ENCODE peak calls at places on chromosome 1, in five cellular contexts. One of them, this sample, is unnamed.

GRCh38 chr1:20183876-20184275 is 2.0 kb upstream of the UBXN10 start:
- DNase-seq in OCI-LY7: no peak
- DNase-seq in AG09309: no peak
- DNase-seq in IMR-90: no peak
- DNase-seq in heart left ventricle: no peak
- DNase-seq in this sample: no peak

GRCh38 chr1:39230261-39231190 is 26.0 kb downstream of the MACF1 start:
- DNase-seq in heart left ventricle: no peak
- DNase-seq in IMR-90: no peak
- DNase-seq in AG09309: no peak
- DNase-seq in OCI-LY7: peak
- DNase-seq in this sample: no peak

GRCh38 chr1:26993237-26994019 is at the start of gene TRNP1:
- DNase-seq in AG09309: no peak
- DNase-seq in OCI-LY7: peak
- DNase-seq in heart left ventricle: peak
- DNase-seq in IMR-90: peak
- DNase-seq in this sample: peak

GRCh38 chr1:109482796-109483638 is 688 bp upstream of the ATXN7L2 start:
- DNase-seq in heart left ventricle: peak
- DNase-seq in IMR-90: peak
- DNase-seq in OCI-LY7: peak
- DNase-seq in AG09309: no peak
- DNase-seq in this sample: peak

GRCh38 chr1:95010158-95010557 is 62.6 kb downstream of the ALG14 start:
- DNase-seq in OCI-LY7: no peak
- DNase-seq in IMR-90: peak
- DNase-seq in AG09309: no peak
- DNase-seq in heart left ventricle: no peak
- DNase-seq in this sample: no peak

GRCh38 chr1:16012590-16013219 is 5.1 kb downstream of the HSPB7 start:
- DNase-seq in AG09309: no peak
- DNase-seq in heart left ventricle: peak
- DNase-seq in IMR-90: peak
- DNase-seq in OCI-LY7: peak
- DNase-seq in this sample: no peak

GRCh38 chr1:11534846-11535245 is 55.9 kb downstream of the DISP3 start:
- DNase-seq in IMR-90: no peak
- DNase-seq in AG09309: no peak
- DNase-seq in heart left ventricle: no peak
- DNase-seq in OCI-LY7: no peak
- DNase-seq in this sample: no peak

GRCh38 chr1:24673336-24673735 is 30.2 kb downstream of the SRRM1 start:
- DNase-seq in OCI-LY7: no peak
- DNase-seq in IMR-90: peak
- DNase-seq in AG09309: no peak
- DNase-seq in heart left ventricle: no peak
- DNase-seq in this sample: no peak

GRCh38 chr1:203129501-203130231 is 2.1 kb downstream of the ADORA1 start:
- DNase-seq in heart left ventricle: peak
- DNase-seq in OCI-LY7: no peak
- DNase-seq in AG09309: no peak
- DNase-seq in IMR-90: no peak
- DNase-seq in this sample: no peak

GRCh38 chr1:241610056-241610815 is 29.9 kb downstream of the CHML start:
- DNase-seq in heart left ventricle: no peak
- DNase-seq in OCI-LY7: no peak
- DNase-seq in IMR-90: peak
- DNase-seq in AG09309: no peak
- DNase-seq in this sample: no peak

GRCh38 chr1:210477328-210477924 is 148.7 kb downstream of the HHAT start:
- DNase-seq in heart left ventricle: no peak
- DNase-seq in AG09309: no peak
- DNase-seq in IMR-90: peak
- DNase-seq in OCI-LY7: no peak
- DNase-seq in this sample: no peak

GRCh38 chr1:210237514-210237913 is 4.9 kb downstream of the SERTAD4 start:
- DNase-seq in OCI-LY7: no peak
- DNase-seq in AG09309: no peak
- DNase-seq in heart left ventricle: no peak
- DNase-seq in IMR-90: no peak
- DNase-seq in this sample: no peak

DNA sequence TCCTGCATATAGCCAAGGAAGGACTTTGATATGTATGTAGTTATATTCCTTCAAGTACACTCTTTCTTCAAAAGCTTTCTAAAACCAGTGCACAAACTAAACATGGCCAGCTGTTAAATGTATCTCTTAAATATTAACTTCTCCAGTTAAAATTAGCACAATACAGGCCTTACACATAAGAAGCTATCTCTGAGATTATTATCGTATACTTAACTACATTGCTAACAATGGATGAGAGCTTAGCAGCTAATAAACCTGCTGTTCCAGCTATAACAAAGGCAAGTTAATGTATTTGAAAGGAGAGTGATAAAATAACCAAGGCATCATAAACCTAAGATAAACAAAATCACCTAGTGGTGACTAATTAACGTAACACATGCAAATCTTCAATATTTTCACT is 274.3 kb upstream of the CHRM3 start:
- DNase-seq in IMR-90: no peak
- DNase-seq in OCI-LY7: no peak
- DNase-seq in heart left ventricle: no peak
- DNase-seq in AG09309: no peak
- DNase-seq in this sample: no peak
- TF ChIP-seq CTCF in IMR-90: no peak
- TF ChIP-seq CTCF in OCI-LY7: no peak
- TF ChIP-seq CTCF in heart left ventricle: no peak
- TF ChIP-seq CTCF in AG09309: no peak
- TF ChIP-seq CTCF in this sample: peak

GRCh38 chr1:205324781-205325180 is 3.2 kb upstream of the NUAK2 start:
- DNase-seq in heart left ventricle: no peak
- DNase-seq in AG09309: no peak
- DNase-seq in IMR-90: peak
- DNase-seq in OCI-LY7: no peak
- DNase-seq in this sample: no peak

GRCh38 chr1:205323794-205324193 is 2.2 kb upstream of the NUAK2 start:
- DNase-seq in OCI-LY7: no peak
- DNase-seq in AG09309: no peak
- DNase-seq in IMR-90: no peak
- DNase-seq in heart left ventricle: no peak
- DNase-seq in this sample: no peak

GRCh38 chr1:205326812-205327466 is 5.4 kb upstream of the NUAK2 start:
- DNase-seq in AG09309: no peak
- DNase-seq in heart left ventricle: no peak
- DNase-seq in OCI-LY7: no peak
- DNase-seq in IMR-90: peak
- DNase-seq in this sample: no peak

GRCh38 chr1:205328476-205328875 is 6.9 kb upstream of the NUAK2 start:
- DNase-seq in AG09309: no peak
- DNase-seq in OCI-LY7: no peak
- DNase-seq in heart left ventricle: no peak
- DNase-seq in IMR-90: no peak
- DNase-seq in this sample: no peak

DNA sequence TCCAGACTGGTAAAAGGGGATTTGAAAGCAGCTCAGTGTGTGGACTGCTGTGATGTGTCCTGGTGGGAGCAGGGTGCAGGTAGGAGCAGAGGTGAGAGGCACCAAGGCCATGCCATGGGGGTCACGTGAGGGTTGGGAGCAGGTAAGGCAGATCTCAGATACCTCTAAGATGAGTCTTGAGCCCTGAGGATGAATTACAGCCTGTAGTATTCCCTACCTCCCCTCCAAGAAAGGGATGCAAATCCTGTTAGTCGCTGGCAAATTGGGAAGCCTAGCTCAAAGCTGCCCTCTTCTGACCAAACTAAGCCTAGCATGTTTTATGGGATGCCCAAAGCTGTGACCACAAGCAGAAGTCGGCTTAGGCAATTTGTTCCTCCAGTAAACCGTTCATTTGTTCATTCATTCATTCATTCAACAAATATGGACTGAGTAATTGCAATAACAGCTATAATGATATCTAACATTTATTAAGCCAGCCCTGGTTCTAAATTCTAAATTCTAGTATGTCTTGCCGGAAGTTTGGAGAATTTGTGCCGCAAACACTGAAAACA is 3.9 kb upstream of the NUAK2 start:
- DNase-seq in IMR-90: peak
- DNase-seq in AG09309: peak
- DNase-seq in heart left ventricle: peak
- DNase-seq in OCI-LY7: peak
- DNase-seq in this sample: peak
- TF ChIP-seq CTCF in IMR-90: peak
- TF ChIP-seq CTCF in AG09309: peak
- TF ChIP-seq CTCF in heart left ventricle: peak
- TF ChIP-seq CTCF in OCI-LY7: peak
- TF ChIP-seq CTCF in this sample: peak

GRCh38 chr1:220786057-220786336 is 716 bp upstream of the MTARC1 start:
- DNase-seq in IMR-90: no peak
- DNase-seq in OCI-LY7: no peak
- DNase-seq in heart left ventricle: no peak
- DNase-seq in AG09309: no peak
- DNase-seq in this sample: no peak
- TF ChIP-seq CTCF in IMR-90: no peak
- TF ChIP-seq CTCF in OCI-LY7: no peak
- TF ChIP-seq CTCF in heart left ventricle: no peak
- TF ChIP-seq CTCF in AG09309: no peak
- TF ChIP-seq CTCF in this sample: no peak

DNA sequence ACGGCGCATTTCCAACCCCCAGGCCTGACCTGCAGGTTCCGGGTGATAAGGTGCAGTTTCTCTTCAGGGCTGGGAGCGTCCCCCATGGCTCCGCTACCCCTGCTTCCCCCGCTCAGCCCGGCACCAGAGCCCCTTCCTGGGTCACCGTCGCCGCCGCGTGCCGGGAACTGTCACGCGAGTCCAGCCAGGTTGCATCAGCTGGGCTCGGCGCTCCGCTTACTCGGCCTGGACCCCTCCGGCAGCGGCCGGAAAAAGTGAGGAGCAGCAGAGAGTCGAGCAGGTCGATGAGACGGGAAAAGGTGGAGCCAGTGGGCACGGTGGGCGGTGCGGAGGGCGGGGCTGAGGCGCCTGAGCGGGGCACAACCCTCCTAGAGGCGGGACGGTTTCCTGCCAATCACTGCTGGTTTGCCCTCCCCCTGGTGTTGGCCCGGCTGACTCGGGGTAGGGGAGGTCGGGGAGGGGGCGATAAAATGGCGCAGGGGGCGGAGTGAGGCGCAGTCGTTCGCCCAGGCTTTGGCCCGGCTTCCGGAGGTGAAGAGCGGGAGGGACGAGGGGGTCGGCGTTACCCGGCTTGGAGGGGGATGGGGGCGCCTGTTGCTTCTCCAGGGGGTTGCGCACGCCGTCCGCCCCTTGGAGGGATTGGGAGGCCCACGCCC is at the start of the genes S100PBP and YARS1:
- DNase-seq in OCI-LY7: peak
- DNase-seq in heart left ventricle: peak
- DNase-seq in IMR-90: peak
- DNase-seq in AG09309: peak
- DNase-seq in this sample: peak
- TF ChIP-seq CTCF in OCI-LY7: no peak
- TF ChIP-seq CTCF in heart left ventricle: no peak
- TF ChIP-seq CTCF in IMR-90: no peak
- TF ChIP-seq CTCF in AG09309: no peak
- TF ChIP-seq CTCF in this sample: no peak

This sample was measured in mesothelial cell of epicardium.